ENCODE peak calls at places on chromosomes 13 and 19, in four cellular contexts. One of them, this sample, is unnamed.
A peak's percentile ranks its signal among the peaks of the same experiment; 100 is the strongest.

GRCh38 chr19:38915329-38916321 is 3.6 kb upstream of the CCER2 start:
- DNase-seq in tibial nerve: no peak
- DNase-seq in breast epithelium: no peak
- DNase-seq in sigmoid colon: no peak
- DNase-seq in this sample: no peak

GRCh38 chr13:110012102-110012739 is 225.8 kb upstream of the IRS2 start:
- DNase-seq in breast epithelium: no peak
- DNase-seq in tibial nerve: no peak
- DNase-seq in sigmoid colon: no peak
- DNase-seq in this sample: no peak

GRCh38 chr13:113585828-113586355 is 1.3 kb downstream of the TFDP1 start:
- DNase-seq in sigmoid colon: peak; percentile 59
- DNase-seq in tibial nerve: no peak
- DNase-seq in breast epithelium: peak; percentile 33
- DNase-seq in this sample: peak; percentile 13

GRCh38 chr19:23070353-23070781 is 46.5 kb upstream of the ZNF730 start:
- DNase-seq in breast epithelium: no peak
- DNase-seq in tibial nerve: no peak
- DNase-seq in sigmoid colon: peak; percentile 68
- DNase-seq in this sample: peak; percentile 70

GRCh38 chr13:32881792-32882175 is 134.4 kb upstream of the KL start:
- DNase-seq in sigmoid colon: no peak
- DNase-seq in breast epithelium: no peak
- DNase-seq in tibial nerve: no peak
- DNase-seq in this sample: no peak

GRCh38 chr19:17323274-17323972 is 11.2 kb downstream of the ANO8 start:
- DNase-seq in tibial nerve: no peak
- DNase-seq in sigmoid colon: no peak
- DNase-seq in breast epithelium: no peak
- DNase-seq in this sample: no peak

GRCh38 chr13:48159436-48160225 is 64.7 kb upstream of the MED4 start:
- DNase-seq in sigmoid colon: no peak
- DNase-seq in tibial nerve: no peak
- DNase-seq in breast epithelium: no peak
- DNase-seq in this sample: no peak

GRCh38 chr13:100306444-100306999 is 217.6 kb downstream of the PCCA start:
- DNase-seq in breast epithelium: no peak
- DNase-seq in tibial nerve: no peak
- DNase-seq in sigmoid colon: no peak
- DNase-seq in this sample: no peak

GRCh38 chr13:98187862-98188261 is 10.8 kb upstream of the RNF113B start:
- DNase-seq in sigmoid colon: no peak
- DNase-seq in breast epithelium: no peak
- DNase-seq in tibial nerve: no peak
- DNase-seq in this sample: peak; percentile 36

GRCh38 chr13:109012115-109012514 is 382.7 kb downstream of the MYO16 start:
- DNase-seq in breast epithelium: no peak
- DNase-seq in sigmoid colon: no peak
- DNase-seq in tibial nerve: no peak
- DNase-seq in this sample: no peak

GRCh38 chr19:5172859-5173577 is 167.6 kb downstream of the PTPRS start:
- DNase-seq in breast epithelium: no peak
- DNase-seq in tibial nerve: no peak
- DNase-seq in sigmoid colon: no peak
- DNase-seq in this sample: no peak

GRCh38 chr13:42574011-42574410 is at the start of gene TNFSF11:
- DNase-seq in sigmoid colon: no peak
- DNase-seq in breast epithelium: no peak
- DNase-seq in tibial nerve: no peak
- DNase-seq in this sample: no peak

GRCh38 chr19:33296473-33297060 is 5.8 kb downstream of the CEBPA start:
- DNase-seq in tibial nerve: no peak
- DNase-seq in sigmoid colon: peak; percentile 62
- DNase-seq in breast epithelium: peak; percentile 28
- DNase-seq in this sample: no peak

GRCh38 chr19:28501979-28502378 is 711.0 kb downstream of the UQCRFS1 start:
- DNase-seq in breast epithelium: no peak
- DNase-seq in tibial nerve: no peak
- DNase-seq in sigmoid colon: no peak
- DNase-seq in this sample: no peak

GRCh38 chr13:41468631-41469030 is 11.3 kb downstream of the RGCC start:
- DNase-seq in breast epithelium: no peak
- DNase-seq in tibial nerve: no peak
- DNase-seq in sigmoid colon: no peak
- DNase-seq in this sample: no peak

GRCh38 chr19:55801416-55801815 is 30.4 kb downstream of the NLRP11 start:
- DNase-seq in tibial nerve: no peak
- DNase-seq in sigmoid colon: no peak
- DNase-seq in breast epithelium: no peak
- DNase-seq in this sample: no peak

GRCh38 chr19:31118292-31118925 is 230.8 kb downstream of the TSHZ3 start:
- DNase-seq in breast epithelium: no peak
- DNase-seq in sigmoid colon: peak; percentile 56
- DNase-seq in tibial nerve: no peak
- DNase-seq in this sample: no peak

GRCh38 chr13:107881362-107881761 is 334.0 kb downstream of the LIG4 start:
- DNase-seq in sigmoid colon: no peak
- DNase-seq in breast epithelium: no peak
- DNase-seq in tibial nerve: no peak
- DNase-seq in this sample: no peak

GRCh38 chr19:17902701-17903100 is 30.1 kb upstream of the CCDC124 start:
- DNase-seq in sigmoid colon: no peak
- DNase-seq in breast epithelium: no peak
- DNase-seq in tibial nerve: no peak
- DNase-seq in this sample: no peak

GRCh38 chr13:114126789-114127472 is 5.5 kb downstream of the RASA3 start:
- DNase-seq in breast epithelium: no peak
- DNase-seq in sigmoid colon: no peak
- DNase-seq in tibial nerve: no peak
- DNase-seq in this sample: no peak

GRCh38 chr19:54469496-54469934 is 3.6 kb downstream of the CDC42EP5 start:
- DNase-seq in sigmoid colon: no peak
- DNase-seq in breast epithelium: no peak
- DNase-seq in tibial nerve: no peak
- DNase-seq in this sample: no peak

GRCh38 chr13:80337011-80337688 is 3.8 kb downstream of the SPRY2 start:
- DNase-seq in breast epithelium: no peak
- DNase-seq in sigmoid colon: no peak
- DNase-seq in tibial nerve: no peak
- DNase-seq in this sample: no peak

DNA sequence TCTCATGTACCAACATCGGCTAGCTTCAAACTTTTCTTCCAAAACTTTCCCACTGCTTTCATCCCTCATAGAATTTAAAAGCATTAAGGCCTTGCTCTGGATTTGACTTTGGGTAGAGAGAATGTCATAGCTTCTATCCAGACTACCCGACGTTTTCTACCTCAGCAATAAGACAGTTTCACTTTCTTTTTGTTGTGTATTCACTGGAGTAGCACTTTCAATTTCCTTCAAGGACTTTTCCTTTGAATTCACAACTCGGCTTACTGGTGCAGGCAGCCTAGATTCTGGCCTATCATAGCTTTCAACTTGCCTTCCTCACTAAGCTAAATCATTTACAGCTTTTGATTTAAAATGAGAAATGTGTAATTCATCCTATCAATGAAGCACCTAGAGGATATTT is 420.4 kb upstream of the GPC6 start:
- DNase-seq in breast epithelium: no peak
- DNase-seq in sigmoid colon: no peak
- DNase-seq in tibial nerve: no peak
- DNase-seq in this sample: no peak
- H3K4me3 ChIP-seq in breast epithelium: peak overlapping the region; percentile 47
- H3K4me3 ChIP-seq in sigmoid colon: peak overlapping the region; percentile 33
- H3K4me3 ChIP-seq in tibial nerve: peak overlapping the region; percentile 29
- H3K4me3 ChIP-seq in this sample: peak overlapping the region; percentile 27

GRCh38 chr19:12015015-12015752 is 20.3 kb downstream of the ZNF433 start:
- DNase-seq in breast epithelium: no peak
- DNase-seq in tibial nerve: no peak
- DNase-seq in sigmoid colon: no peak
- DNase-seq in this sample: no peak
- H3K27ac ChIP-seq in breast epithelium: no peak overlapping the region
- H3K27ac ChIP-seq in tibial nerve: no peak overlapping the region
- H3K27ac ChIP-seq in sigmoid colon: no peak overlapping the region
- H3K27ac ChIP-seq in this sample: no peak overlapping the region

DNA sequence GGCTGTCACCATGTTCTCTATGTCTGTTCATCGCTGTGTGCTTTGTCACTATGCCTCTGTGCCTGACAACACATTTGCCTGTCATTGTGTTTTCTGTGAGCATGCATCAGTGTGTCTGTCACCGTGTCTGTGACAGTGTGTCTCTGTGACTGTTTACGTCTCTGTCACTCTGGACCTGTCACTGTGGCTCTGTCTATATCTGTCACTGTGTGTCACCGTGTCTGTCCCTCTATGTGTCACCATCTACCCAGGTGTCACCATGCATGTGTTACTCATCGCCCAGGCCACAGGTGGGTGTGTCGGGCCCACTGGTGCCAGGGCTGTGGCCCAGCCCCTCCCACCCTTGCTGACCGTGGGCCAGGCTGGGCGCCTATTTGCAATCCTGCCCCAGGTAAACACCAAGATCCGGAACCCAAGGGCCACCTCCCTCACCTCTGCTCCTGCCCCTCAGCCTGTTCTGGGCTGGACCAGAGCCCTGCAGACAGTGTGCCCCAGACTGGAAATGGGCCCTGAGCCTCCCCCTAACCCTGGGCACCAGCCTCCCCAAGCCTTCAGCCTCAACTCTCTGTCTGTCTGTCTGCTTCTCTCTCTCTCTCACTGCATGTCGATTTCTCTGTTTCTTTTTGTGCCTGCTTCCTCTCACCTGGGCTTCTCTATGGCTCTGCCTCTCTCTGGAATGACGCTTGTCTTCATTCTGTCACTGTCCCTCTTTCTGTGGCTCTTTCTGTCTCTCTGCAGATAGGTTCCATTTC is 7.7 kb downstream of the IRF2BP1 start:
- DNase-seq in tibial nerve: no peak
- DNase-seq in breast epithelium: peak; percentile 83
- DNase-seq in sigmoid colon: no peak
- DNase-seq in this sample: no peak
- TF ChIP-seq POLR2A in tibial nerve: no peak
- TF ChIP-seq POLR2A in breast epithelium: no peak
- TF ChIP-seq POLR2A in sigmoid colon: no peak
- TF ChIP-seq POLR2A in this sample: no peak

GRCh38 chr19:29810504-29810871 is 1.3 kb upstream of the CCNE1 start:
- DNase-seq in tibial nerve: peak; percentile 21
- DNase-seq in breast epithelium: peak; percentile 25
- DNase-seq in sigmoid colon: no peak
- DNase-seq in this sample: peak; percentile 59
- H3K4me3 ChIP-seq in tibial nerve: no peak overlapping the region
- H3K4me3 ChIP-seq in breast epithelium: no peak overlapping the region
- H3K4me3 ChIP-seq in sigmoid colon: no peak overlapping the region
- H3K4me3 ChIP-seq in this sample: peak overlapping the region; percentile 66

DNA sequence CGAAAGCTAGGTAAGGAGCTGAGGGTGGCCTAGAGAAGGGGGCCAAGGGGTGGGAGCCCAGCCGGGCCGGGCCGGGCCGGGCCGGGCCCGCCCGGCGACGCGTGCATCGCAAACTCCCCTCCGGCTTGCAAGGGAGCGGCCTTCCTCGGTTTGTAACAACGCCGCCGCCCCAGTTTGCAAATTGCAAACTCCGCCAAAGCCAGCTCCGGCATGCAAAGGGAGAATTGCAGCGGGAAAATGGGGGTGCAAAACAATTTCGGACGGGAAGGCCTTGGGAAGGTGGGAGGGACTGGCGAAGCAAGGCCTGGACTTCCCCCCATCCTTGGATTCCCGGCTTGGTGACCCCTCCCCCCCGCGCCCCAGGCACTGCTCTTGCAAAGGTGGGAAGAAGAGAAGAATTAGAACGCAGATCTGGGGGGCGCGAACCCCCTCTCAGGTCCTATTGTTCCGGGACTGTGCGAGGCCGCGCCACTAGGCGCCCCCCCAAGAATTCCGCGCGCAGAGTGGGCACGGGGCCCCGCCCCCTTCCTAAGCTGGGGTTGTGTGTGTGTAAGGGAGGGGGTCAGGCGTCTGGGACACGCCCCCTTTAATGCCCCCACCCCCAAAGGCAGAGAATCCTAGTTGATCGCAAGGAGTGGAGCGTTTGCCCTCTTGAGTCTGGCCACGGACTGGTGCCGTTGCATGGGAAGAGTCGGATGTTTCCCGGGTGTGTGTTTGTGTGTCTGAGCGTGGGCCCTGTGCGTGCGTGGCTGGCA is 926 bp downstream of the PRR12 start:
- DNase-seq in sigmoid colon: peak; percentile 74
- DNase-seq in tibial nerve: no peak
- DNase-seq in breast epithelium: no peak
- DNase-seq in this sample: no peak
- H3K27ac ChIP-seq in sigmoid colon: peak overlapping the region; percentile 94
- H3K27ac ChIP-seq in tibial nerve: peak overlapping the region; percentile 95
- H3K27ac ChIP-seq in breast epithelium: peak overlapping the region; percentile 62
- H3K27ac ChIP-seq in this sample: peak overlapping the region; percentile 20

DNA sequence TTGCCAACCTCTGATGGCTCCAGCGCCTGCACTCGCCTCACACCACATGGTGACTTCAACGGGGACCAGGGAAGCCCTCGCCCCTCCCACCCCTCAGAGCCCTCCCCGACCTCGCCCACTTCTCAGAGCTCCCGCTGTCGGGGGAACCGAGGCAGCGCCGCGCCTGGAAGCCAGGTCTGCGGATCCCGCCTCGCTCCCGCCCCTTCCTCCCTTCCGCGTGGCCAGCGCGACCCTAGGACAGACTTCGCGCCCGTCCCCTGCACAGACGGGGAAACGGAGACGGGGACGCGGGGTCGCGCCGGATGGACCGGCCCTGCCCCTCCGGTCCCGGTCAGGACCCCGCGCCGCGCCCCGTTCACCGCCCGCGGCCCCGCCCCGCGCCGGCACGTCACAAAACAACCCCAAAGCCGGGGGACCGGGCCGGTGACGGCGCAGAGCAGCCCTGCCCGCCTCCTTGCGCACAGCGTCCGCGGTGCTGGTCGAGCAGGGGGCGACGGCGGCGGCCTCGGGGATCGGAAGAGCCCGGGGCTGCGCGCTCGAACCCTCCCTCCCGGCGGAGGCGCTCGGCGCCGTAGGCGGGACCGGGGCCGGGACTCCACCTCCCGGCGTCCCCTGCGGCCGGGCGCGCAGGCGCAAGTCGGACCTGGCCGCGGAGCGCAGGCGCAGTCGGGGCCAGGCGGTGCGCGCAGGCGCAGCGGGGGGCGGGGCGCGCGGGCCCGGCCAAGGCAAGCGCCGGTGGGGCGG is 379 bp upstream of the CDC34 start:
- DNase-seq in sigmoid colon: peak; percentile 91
- DNase-seq in tibial nerve: peak; percentile 52
- DNase-seq in breast epithelium: peak; percentile 79
- DNase-seq in this sample: peak; percentile 72
- TF ChIP-seq POLR2A in sigmoid colon: no peak
- TF ChIP-seq POLR2A in tibial nerve: peak; percentile 91
- TF ChIP-seq POLR2A in breast epithelium: no peak
- TF ChIP-seq POLR2A in this sample: no peak

DNA sequence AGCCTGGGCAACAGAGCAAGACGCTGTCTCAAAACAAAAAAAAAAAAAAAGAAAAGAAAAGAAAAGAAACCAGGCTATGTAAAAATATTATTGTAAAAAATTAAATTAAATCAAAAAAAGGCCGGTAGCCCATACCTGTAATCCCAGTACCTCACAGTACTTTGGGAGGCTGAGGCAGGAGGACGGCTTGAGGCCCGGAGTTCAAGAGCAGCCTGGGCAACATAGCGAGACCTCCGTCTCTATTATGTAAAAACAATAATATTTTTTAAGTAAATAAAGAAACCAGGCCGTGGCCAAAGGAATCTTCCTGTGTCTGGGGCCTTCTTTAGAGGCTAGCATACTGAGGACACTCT is 770 bp upstream of the CAPNS1 start:
- DNase-seq in tibial nerve: no peak
- DNase-seq in breast epithelium: no peak
- DNase-seq in sigmoid colon: no peak
- DNase-seq in this sample: no peak
- H3K4me3 ChIP-seq in tibial nerve: peak overlapping the region; percentile 94
- H3K4me3 ChIP-seq in breast epithelium: peak overlapping the region; percentile 87
- H3K4me3 ChIP-seq in sigmoid colon: peak overlapping the region; percentile 73
- H3K4me3 ChIP-seq in this sample: peak overlapping the region; percentile 94